ENCODE peak calls at places on chromosomes 13 and 19, in four cellular contexts. P is H1, M is GM12878, V is HepG2. N is an unnamed sample.

GRCh38 chr19:15195381-15195964 is 5.3 kb downstream of the NOTCH3 start:
- DNase-seq in P (no peak), V (no peak), M (no peak), N (peak)

GRCh38 chr19:55149078-55150003 is at the start of gene TNNT1:
- DNase-seq in V (no peak), M (no peak), P (no peak), N (no peak)

GRCh38 chr13:23455401-23456185 is 22.1 kb upstream of the SACS start:
- DNase-seq in M (no peak), P (no peak), V (no peak), N (no peak)

GRCh38 chr19:15466851-15467733 is 2.7 kb upstream of the RASAL3 start:
- DNase-seq in V (no peak), M (peak), P (no peak), N (no peak)

GRCh38 chr13:31518666-31519065 is 220.7 kb upstream of the RXFP2 start:
- DNase-seq in P (no peak), V (no peak), M (no peak), N (no peak)

GRCh38 chr13:29239653-29240525 is 355.6 kb downstream of the SLC7A1 start:
- DNase-seq in V (no peak), M (no peak), P (no peak), N (no peak)

GRCh38 chr13:30429721-30430694 is 7.7 kb downstream of the UBE2L5 start:
- DNase-seq in M (peak), P (no peak), V (no peak), N (peak)

GRCh38 chr13:39527961-39528720 is 74.9 kb downstream of the LHFPL6 start:
- DNase-seq in P (no peak), V (no peak), M (no peak), N (no peak)

GRCh38 chr13:100674363-100674847 is at the start of gene TMTC4:
- DNase-seq in P (no peak), M (no peak), V (peak), N (peak)

GRCh38 chr13:31896427-31896826 is 135.1 kb upstream of the FRY start:
- DNase-seq in M (no peak), P (no peak), V (no peak), N (no peak)

GRCh38 chr19:11145147-11145924 is 10.2 kb downstream of the SPC24 start:
- DNase-seq in M (no peak), V (no peak), P (no peak), N (no peak)

GRCh38 chr13:41835871-41836270 is 125.0 kb downstream of the VWA8 start:
- DNase-seq in M (no peak), P (no peak), V (no peak), N (no peak)

GRCh38 chr13:43122706-43123268 is 99.4 kb downstream of the DNAJC15 start:
- DNase-seq in M (no peak), V (no peak), P (no peak), N (no peak)

GRCh38 chr13:98581971-98582702 is 5.2 kb upstream of the STK24 start:
- DNase-seq in M (no peak), V (no peak), P (no peak), N (no peak)

GRCh38 chr13:113448885-113449692 is 4.2 kb downstream of the ADPRHL1 start:
- DNase-seq in P (no peak), V (peak), M (peak), N (peak)

GRCh38 chr13:35378939-35379338 is 97.5 kb downstream of the MAB21L1 start:
- DNase-seq in M (no peak), V (no peak), P (no peak), N (no peak)

GRCh38 chr13:30510811-30511371 is 45.2 kb upstream of the HMGB1 start:
- DNase-seq in P (no peak), M (no peak), V (no peak), N (no peak)

GRCh38 chr19:7213628-7214328 is 80.4 kb downstream of the INSR start:
- DNase-seq in P (no peak), M (no peak), V (no peak), N (no peak)

GRCh38 chr13:73158851-73159250 is 100.0 kb downstream of the KLF5 start:
- DNase-seq in V (no peak), P (no peak), M (no peak), N (no peak)

GRCh38 chr19:30226464-30227070 is 145.6 kb upstream of the ZNF536 start:
- DNase-seq in V (no peak), M (no peak), P (no peak), N (no peak)

GRCh38 chr13:114009590-114010400 is 35.9 kb upstream of the C13orf46 start:
- DNase-seq in P (no peak), M (no peak), V (no peak), N (no peak)

GRCh38 chr13:50341526-50341925 is 326.3 kb downstream of the KCNRG start:
- DNase-seq in M (no peak), V (no peak), P (no peak), N (no peak)

GRCh38 chr13:105177265-105177900 is 1358.1 kb downstream of the EFNB2 start:
- DNase-seq in M (no peak), V (no peak), P (no peak), N (no peak)

GRCh38 chr13:99161512-99161911 is 39.1 kb upstream of the UBAC2 start:
- DNase-seq in V (no peak), P (no peak), M (no peak), N (no peak)

GRCh38 chr19:57611113-57611512 is 2.9 kb upstream of the ZNF134 start:
- DNase-seq in V (no peak), P (no peak), M (no peak), N (no peak)

GRCh38 chr19:33404916-33405315 is 31.4 kb downstream of the CEBPG start:
- DNase-seq in M (no peak), V (no peak), P (no peak), N (no peak)

GRCh38 chr13:95698047-95698749 is 21.3 kb downstream of the DNAJC3 start:
- DNase-seq in P (no peak), M (no peak), V (no peak), N (no peak)

GRCh38 chr13:98976338-98976737 is 1.5 kb downstream of the DOCK9 start:
- DNase-seq in V (no peak), P (no peak), M (no peak), N (no peak)

GRCh38 chr13:21318891-21319532 is 140.1 kb downstream of the ZDHHC20 start:
- DNase-seq in V (no peak), M (no peak), P (no peak), N (no peak)

GRCh38 chr19:33273881-33274662 is 28.3 kb downstream of the CEBPA start:
- DNase-seq in P (no peak), M (no peak), V (peak), N (no peak)

GRCh38 chr13:23867027-23867491 is 22.1 kb downstream of the MIPEP start:
- DNase-seq in P (no peak), V (no peak), M (no peak), N (no peak)

GRCh38 chr19:41225238-41226052 is 6.4 kb downstream of the AXL start:
- DNase-seq in P (peak), V (peak), M (no peak), N (peak)

GRCh38 chr19:10418281-10419199 is 1.8 kb upstream of the PDE4A start:
- DNase-seq in P (no peak), M (no peak), V (no peak), N (peak)

DNA sequence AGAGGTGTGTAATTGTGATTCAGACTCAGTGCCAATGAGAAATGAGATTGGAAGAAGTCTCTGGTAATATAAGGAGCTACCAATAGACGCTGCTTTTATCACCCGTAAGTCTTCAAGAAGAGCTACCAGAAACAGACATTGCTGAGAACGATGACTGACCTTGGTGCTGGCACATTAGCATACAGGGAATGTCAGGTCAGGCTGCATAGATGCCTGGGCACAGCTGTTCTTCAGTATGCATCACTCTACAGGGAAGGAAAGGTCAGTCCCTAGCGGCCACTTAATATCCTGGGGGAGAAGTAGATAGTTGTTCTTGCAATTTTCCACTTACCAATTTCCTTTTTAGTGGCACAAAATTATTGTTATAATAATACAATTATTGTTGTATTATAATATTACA is 380.4 kb downstream of the PCDH9 start:
- DNase-seq in V (no peak), P (no peak), M (no peak), N (no peak)
- TF ChIP-seq CBX5 in V (no peak), P (no peak), M (no peak), N (no peak)

DNA sequence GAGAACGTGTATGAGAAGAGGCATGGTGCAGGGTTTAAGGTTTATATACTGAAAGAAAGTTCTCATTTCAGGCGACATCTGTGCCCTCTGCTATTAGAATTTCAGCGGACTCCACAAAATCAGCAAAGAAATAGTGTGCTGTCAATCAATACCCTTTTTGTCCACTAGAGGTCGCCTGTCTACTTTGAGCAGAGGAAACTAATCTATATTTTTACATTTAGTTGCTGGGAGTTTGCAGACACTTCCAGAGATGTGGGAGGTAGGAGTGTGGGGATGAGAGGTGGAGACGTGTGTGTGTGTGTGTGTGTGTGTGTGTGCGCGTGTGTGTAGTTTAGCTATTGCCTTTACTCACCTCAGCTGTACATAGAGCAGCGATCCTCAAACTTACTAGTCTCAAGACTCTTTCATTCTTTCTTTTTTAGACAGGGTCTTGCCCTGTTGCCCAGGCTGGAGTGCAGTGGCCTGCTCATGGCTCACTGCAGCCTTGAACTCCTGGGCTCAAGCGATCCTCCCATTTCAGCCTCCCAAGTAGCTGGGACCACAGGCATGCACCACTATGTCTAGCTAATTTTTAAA is 9.7 kb downstream of the INAFM1 start:
- DNase-seq in V (peak), P (no peak), M (no peak), N (peak)
- TF ChIP-seq CBX5 in V (no peak), P (no peak), M (no peak), N (no peak)

GRCh38 chr19:36172852-36173251 is 20.6 kb upstream of the COX7A1 start:
- DNase-seq in V (no peak), M (no peak), P (no peak), N (no peak)

GRCh38 chr19:36163813-36164212 is 11.6 kb upstream of the COX7A1 start:
- DNase-seq in P (no peak), V (no peak), M (no peak), N (no peak)

GRCh38 chr19:36169084-36169760 is 17.0 kb upstream of the COX7A1 start:
- DNase-seq in M (no peak), P (no peak), V (no peak), N (no peak)
- TF ChIP-seq CBX5 in M (no peak), P (no peak), V (no peak), N (no peak)

GRCh38 chr13:27973956-27974662 is 5.0 kb upstream of the CDX2 start:
- DNase-seq in P (no peak), M (no peak), V (no peak), N (no peak)
- TF ChIP-seq CBX5 in P (no peak), M (no peak), V (no peak), N (no peak)

DNA sequence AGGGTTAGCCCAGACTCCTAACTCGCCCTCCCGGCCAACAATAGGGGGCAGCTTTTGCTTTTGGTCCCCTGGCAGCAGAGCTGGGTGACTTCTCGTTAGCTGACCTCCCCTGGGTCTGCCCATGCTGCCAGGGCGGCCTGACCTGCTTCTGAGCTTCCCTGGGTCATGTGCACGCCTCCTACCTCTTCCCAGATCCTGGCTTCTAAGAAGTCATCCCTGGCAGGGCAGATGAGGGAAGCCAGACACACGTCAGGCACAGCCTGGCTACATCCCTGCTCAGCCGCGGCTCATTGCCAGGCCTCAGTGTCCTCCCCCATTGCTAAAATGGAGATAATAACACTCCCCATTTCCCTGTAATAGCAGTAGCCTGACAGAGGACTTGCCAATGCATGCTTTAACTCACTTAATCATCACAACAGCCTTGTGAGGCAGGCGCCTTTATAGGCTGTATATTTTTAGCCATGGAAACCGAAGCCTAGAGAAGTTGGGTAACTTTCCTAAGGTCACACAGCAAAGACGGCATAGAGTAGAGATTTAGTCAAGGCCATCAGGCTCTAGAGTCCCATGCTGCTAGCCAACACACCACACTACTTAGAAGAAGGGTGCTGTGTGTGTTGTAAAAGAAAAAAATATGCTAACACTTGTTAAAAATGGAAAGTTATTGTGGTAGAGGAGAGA is 2.1 kb downstream of the KCNK6 start:
- DNase-seq in V (no peak), M (no peak), P (no peak), N (peak)
- TF ChIP-seq CBX5 in V (no peak), M (no peak), P (no peak), N (no peak)

DNA sequence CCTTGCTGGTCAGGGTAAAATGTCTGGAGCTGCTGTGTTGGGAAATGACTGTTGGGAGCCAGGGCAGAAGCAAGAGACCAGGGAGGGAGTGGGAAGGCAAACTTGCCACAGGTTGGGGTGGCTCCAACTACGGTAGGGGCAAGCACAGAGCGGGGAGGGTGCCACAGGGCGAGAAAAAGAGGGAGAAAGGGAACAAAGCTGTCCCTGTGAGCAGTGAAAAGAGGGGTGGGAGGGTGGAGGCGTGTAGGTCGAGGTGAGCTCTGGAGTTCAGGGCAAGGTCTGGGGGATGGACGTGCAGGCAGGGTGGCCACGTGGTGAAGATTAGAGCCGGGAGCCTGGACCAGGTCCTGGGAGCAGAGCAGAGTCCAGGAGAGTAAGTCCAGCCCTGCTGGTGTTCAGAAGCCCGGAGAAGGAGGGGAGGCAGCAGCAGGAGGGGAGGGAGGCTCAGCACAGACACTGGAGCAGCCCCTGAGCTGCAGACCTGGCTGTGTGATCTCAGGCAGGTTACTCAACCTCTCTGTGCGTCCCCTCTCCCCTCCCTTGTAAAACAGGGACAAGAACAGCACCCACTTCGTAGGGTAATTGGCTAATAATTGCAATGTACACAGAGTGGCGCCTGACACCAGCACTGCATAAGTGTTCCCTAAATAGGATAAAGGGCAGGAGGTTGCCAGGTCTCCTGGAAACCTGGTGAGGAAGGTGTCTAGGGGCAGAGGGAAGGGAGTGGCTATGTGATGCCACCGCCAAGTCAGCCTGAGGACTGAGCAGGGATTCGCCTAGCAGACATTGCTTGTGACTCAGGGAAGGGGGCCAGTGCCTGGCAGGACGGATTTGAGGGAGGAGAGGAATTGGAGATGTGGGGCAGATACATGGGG is 3.2 kb upstream of the POLR2E start:
- DNase-seq in V (peak), M (no peak), P (no peak), N (no peak)
- TF ChIP-seq CBX5 in V (peak), M (no peak), P (no peak), N (no peak)

GRCh38 chr19:42412223-42412622 is 15.0 kb downstream of the LIPE start:
- DNase-seq in M (no peak), P (no peak), V (no peak), N (no peak)
- TF ChIP-seq CBX5 in M (no peak), P (no peak), V (no peak), N (no peak)

GRCh38 chr19:13417054-13417453 is 89.2 kb downstream of the CACNA1A start:
- DNase-seq in M (peak), V (peak), P (no peak), N (no peak)
- TF ChIP-seq CBX5 in M (no peak), V (no peak), P (no peak), N (no peak)

GRCh38 chr13:60396783-60397692 is at the start of gene TDRD3:
- DNase-seq in M (peak), V (peak), P (peak), N (peak)

GRCh38 chr13:60396008-60396782 is 825 bp upstream of the TDRD3 start:
- DNase-seq in M (peak), V (peak), P (peak), N (peak)

GRCh38 chr13:60397693-60398437 is 845 bp downstream of the TDRD3 start:
- DNase-seq in M (no peak), V (peak), P (no peak), N (no peak)

GRCh38 chr13:60398949-60399589 is 2.0 kb downstream of the TDRD3 start:
- DNase-seq in P (no peak), M (no peak), V (no peak), N (no peak)

DNA sequence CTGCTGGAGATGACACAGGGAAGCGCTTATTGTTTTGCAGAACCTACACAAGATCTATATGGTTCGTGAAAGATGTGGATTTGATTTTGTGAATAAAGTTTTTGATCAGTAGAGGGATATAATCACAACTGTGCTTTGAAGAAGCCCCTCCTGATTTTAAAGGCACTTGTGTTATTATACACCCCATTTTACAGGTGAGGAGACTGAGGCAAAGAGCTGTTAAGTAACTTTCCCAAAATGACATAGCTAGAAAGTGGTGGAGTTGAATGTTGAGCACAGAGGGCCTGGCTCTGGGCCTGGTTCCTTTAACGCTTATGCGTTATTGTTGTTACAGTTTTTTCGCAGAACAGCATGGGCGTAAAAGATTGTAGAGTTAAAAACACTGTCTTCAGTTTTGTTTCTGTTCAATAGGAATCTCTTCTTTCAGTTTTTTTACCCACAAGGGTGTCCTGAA is 1.4 kb downstream of the TDRD3 start:
- DNase-seq in M (no peak), V (no peak), P (no peak), N (no peak)
- TF ChIP-seq CBX5 in M (no peak), V (no peak), P (no peak), N (no peak)

N was measured in K562.